ENCODE peak calls at places on chromosomes 7 and 10, in six cellular contexts. N, E, C, O, H and K are unnamed samples.

GRCh38 chr7:107387077-107387476 is 82.8 kb upstream of the GPR22 start:
- DNase-seq in N (no peak), E (no peak), C (no peak), O (peak), H (no peak), K (peak)

GRCh38 chr10:116888380-116889055 is 39.2 kb downstream of the ENO4 start:
- DNase-seq in N (no peak), E (no peak), C (no peak), O (peak), H (no peak), K (peak)

GRCh38 chr7:107538001-107538400 is 25.7 kb downstream of the COG5 start:
- DNase-seq in N (no peak), E (no peak), C (no peak), O (no peak), H (no peak), K (no peak)

GRCh38 chr7:73515184-73515583 is 6.9 kb downstream of the BAZ1B start:
- DNase-seq in N (no peak), E (no peak), C (no peak), O (no peak), H (no peak), K (no peak)

GRCh38 chr7:28180364-28181147 is at the start of gene JAZF1:
- DNase-seq in N (peak), E (peak), C (peak), O (peak), H (peak), K (peak)

GRCh38 chr7:107694395-107694794 is 33.8 kb downstream of the SLC26A4 start:
- DNase-seq in N (no peak), E (no peak), C (no peak), O (peak), H (no peak), K (no peak)

GRCh38 chr7:45174328-45174610 is 16.7 kb downstream of the RAMP3 start:
- DNase-seq in N (no peak), E (no peak), C (no peak), O (no peak), H (no peak), K (no peak)

GRCh38 chr7:158134824-158135223 is 452.8 kb downstream of the PTPRN2 start:
- DNase-seq in N (no peak), E (no peak), C (no peak), O (no peak), H (no peak), K (no peak)

GRCh38 chr7:1961776-1962276 is 270.9 kb downstream of the MAD1L1 start:
- DNase-seq in N (peak), E (no peak), C (no peak), O (peak), H (no peak), K (no peak)

GRCh38 chr10:11824825-11825224 is 1.7 kb downstream of the PROSER2 start:
- DNase-seq in N (no peak), E (no peak), C (no peak), O (no peak), H (no peak), K (peak)

GRCh38 chr10:75512534-75512933 is 81.1 kb downstream of the LRMDA start:
- DNase-seq in N (no peak), E (no peak), C (no peak), O (no peak), H (no peak), K (peak)